ENCODE peak calls at places on chromosomes 12 and 14, in four cellular contexts. D is fibroblast of lung, K is HCT116, O is IMR-90. B is an unnamed sample.

GRCh38 chr14:106013879-106014376 is 487.5 kb downstream of the TMEM121 start:
- DNase-seq in O (no peak), D (no peak), K (no peak), B (no peak)

GRCh38 chr14:77338332-77338731 is 17.5 kb downstream of the GSTZ1 start:
- DNase-seq in D (no peak), K (no peak), O (no peak), B (no peak)

GRCh38 chr14:21494902-21495762 is 16.0 kb downstream of the METTL3 start:
- DNase-seq in D (peak; percentile 58), K (no peak), O (peak; percentile 80), B (peak; percentile 53)

GRCh38 chr12:57899010-57899662 is 42.2 kb upstream of the ATP23 start:
- DNase-seq in D (peak; percentile 54), K (no peak), O (peak; percentile 81), B (peak; percentile 80)

GRCh38 chr12:117294206-117294605 is 67.2 kb downstream of the NOS1 start:
- DNase-seq in D (no peak), O (no peak), K (no peak), B (no peak)

GRCh38 chr14:31128601-31129526 is 78.7 kb downstream of the HECTD1 start:
- DNase-seq in K (no peak), O (no peak), D (no peak), B (no peak)

GRCh38 chr12:111469406-111469805 is 63.7 kb downstream of the SH2B3 start:
- DNase-seq in K (no peak), O (peak; percentile 76), D (peak; percentile 65), B (peak; percentile 52)

GRCh38 chr12:121050725-121051124 is 11.7 kb upstream of the OASL start:
- DNase-seq in K (no peak), O (peak; percentile 6), D (peak; percentile 17), B (no peak)

GRCh38 chr12:110312581-110313360 is 31.7 kb downstream of the ATP2A2 start:
- DNase-seq in K (no peak), O (peak; percentile 72), D (peak; percentile 66), B (peak; percentile 82)

GRCh38 chr12:110304061-110304551 is 23.1 kb downstream of the ATP2A2 start:
- DNase-seq in K (no peak), O (peak; percentile 68), D (peak; percentile 64), B (peak; percentile 62)

GRCh38 chr12:110311903-110312302 is 30.9 kb downstream of the ATP2A2 start:
- DNase-seq in D (no peak), K (no peak), O (no peak), B (no peak)

GRCh38 chr12:110310754-110311153 is 29.7 kb downstream of the ATP2A2 start:
- DNase-seq in K (no peak), O (no peak), D (no peak), B (peak; percentile 27)

GRCh38 chr12:110307372-110307771 is 26.3 kb downstream of the ATP2A2 start:
- DNase-seq in O (no peak), D (no peak), K (no peak), B (no peak)
- H3K4me1 ChIP-seq in O (peaks cover 20% of the 10 kb centered on the region), D (peaks cover 4% of the 10 kb centered on the region), K (peaks cover 6% of the 10 kb centered on the region), B (peaks cover 17% of the 10 kb centered on the region)

DNA sequence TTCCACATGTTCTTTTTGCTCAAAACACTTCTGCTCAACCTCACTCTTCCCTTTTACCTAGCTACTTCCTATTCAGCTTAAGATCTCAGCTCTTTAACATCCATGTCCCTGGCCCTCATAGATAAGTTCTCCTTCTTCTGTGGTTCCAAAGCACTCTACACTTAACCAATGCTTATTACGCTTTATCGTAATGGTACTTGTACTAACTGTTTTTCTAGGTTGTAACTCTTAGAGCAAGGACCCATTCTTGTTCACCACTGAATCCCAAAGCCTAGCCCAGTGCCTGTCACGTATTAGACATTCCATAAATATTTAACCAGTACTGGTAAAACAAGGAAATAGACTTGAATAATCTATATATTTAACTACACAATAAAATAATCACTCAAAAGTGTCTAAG is 5.3 kb downstream of the SLC41A2 start:
- DNase-seq in K (no peak), O (no peak), D (no peak), B (no peak)
- H3K9ac ChIP-seq in K (no peak overlapping the region), O (no peak overlapping the region), D (no peak overlapping the region), B (no peak overlapping the region)

GRCh38 chr14:93104961-93105360 is 10.8 kb downstream of the ITPK1 start:
- DNase-seq in D (no peak), K (no peak), O (no peak), B (no peak)
- H3K4me1 ChIP-seq in D (no peaks in the 10 kb centered on the region), K (peaks cover 41% of the 10 kb centered on the region), O (peaks cover 4% of the 10 kb centered on the region), B (peaks cover 7% of the 10 kb centered on the region)

GRCh38 chr12:53052419-53053222 is 2.8 kb downstream of the TNS2 start:
- DNase-seq in D (peak; percentile 92), K (no peak), O (peak; percentile 85), B (peak; percentile 92)
- H3K9ac ChIP-seq in D (peak overlapping the region; percentile 26), K (peak overlapping the region; percentile 88), O (peak overlapping the region; percentile 39), B (peak overlapping the region; percentile 100)

GRCh38 chr12:55935742-55936151 is 4.8 kb downstream of the DGKA start:
- DNase-seq in O (no peak), D (no peak), K (no peak), B (no peak)
- H3K4me1 ChIP-seq in O (peaks cover 17% of the 10 kb centered on the region), D (peaks cover 23% of the 10 kb centered on the region), K (peaks cover 57% of the 10 kb centered on the region), B (peaks cover 34% of the 10 kb centered on the region)

GRCh38 chr12:129723260-129723659 is 180.6 kb downstream of the TMEM132D start:
- DNase-seq in K (no peak), O (no peak), D (no peak), B (no peak)
- H3K9ac ChIP-seq in K (no peak overlapping the region), O (no peak overlapping the region), D (no peak overlapping the region), B (no peak overlapping the region)

B was measured in adipocyte.